ENCODE peak calls at places on chromosomes 12 and 14, in nine cellular contexts. G, M, Z, R, C, P, Y, E and N are unnamed samples.

GRCh38 chr12:2251485-2252179 is 198.8 kb downstream of the CACNA1C start:
- DNase-seq in C (no peak), G (no peak), Z (peak; percentile 68), P (no peak), E (peak; percentile 46), M (no peak), R (no peak), Y (no peak), N (no peak)

GRCh38 chr12:104632724-104633181 is 176.0 kb downstream of the CHST11 start:
- DNase-seq in Y (no peak), E (no peak), R (no peak), G (no peak), M (no peak), Z (peak; percentile 38), C (no peak), P (no peak), N (no peak)

GRCh38 chr12:50517456-50518048 is 12.8 kb downstream of the DIP2B start:
- DNase-seq in E (no peak), Y (no peak), P (no peak), Z (peak; percentile 66), R (no peak), G (no peak), M (no peak), C (peak; percentile 68), N (no peak)

GRCh38 chr12:5748027-5748426 is 197.0 kb downstream of the ANO2 start:
- DNase-seq in R (no peak), P (no peak), E (no peak), Z (no peak), M (no peak), C (no peak), Y (no peak), G (peak; percentile 36), N (no peak)

GRCh38 chr12:69779928-69780327 is 41.3 kb downstream of the RAB3IP start:
- DNase-seq in G (no peak), P (no peak), M (peak; percentile 30), R (peak; percentile 6), C (peak; percentile 29), E (peak; percentile 60), Y (no peak), Z (peak; percentile 30), N (peak; percentile 52)

GRCh38 chr12:119693006-119693405 is 25.1 kb downstream of the PRKAB1 start:
- DNase-seq in R (peak; percentile 93), Y (no peak), G (peak; percentile 73), P (no peak), E (no peak), M (no peak), Z (peak; percentile 98), C (no peak), N (peak; percentile 59)

GRCh38 chr14:71339650-71340415 is 432.6 kb downstream of the PCNX1 start:
- DNase-seq in Z (no peak), R (no peak), M (no peak), Y (no peak), C (no peak), E (no peak), P (no peak), G (no peak), N (no peak)

GRCh38 chr14:61525293-61526011 is 169.9 kb upstream of the HIF1A start:
- DNase-seq in C (peak; percentile 36), M (no peak), P (peak; percentile 91), G (peak; percentile 65), R (peak; percentile 87), E (no peak), Y (peak; percentile 65), Z (peak; percentile 78), N (peak; percentile 86)

GRCh38 chr12:132170094-132170636 is 25.9 kb downstream of the NOC4L start:
- DNase-seq in M (no peak), C (no peak), G (peak; percentile 16), Z (peak; percentile 82), E (peak; percentile 23), R (peak; percentile 91), P (no peak), Y (peak; percentile 11), N (no peak)

GRCh38 chr12:23893611-23894010 is 55.9 kb downstream of the SOX5 start:
- DNase-seq in E (no peak), G (no peak), Z (no peak), C (no peak), R (no peak), Y (no peak), P (no peak), M (no peak), N (no peak)

GRCh38 chr14:91354979-91355685 is 62.5 kb downstream of the CCDC88C start:
- DNase-seq in R (no peak), E (no peak), C (peak; percentile 62), Y (no peak), Z (no peak), G (no peak), M (peak; percentile 78), P (peak; percentile 80), N (no peak)

GRCh38 chr14:94826774-94827173 is 56.9 kb upstream of the GSC start:
- DNase-seq in Z (no peak), G (no peak), C (no peak), R (no peak), E (no peak), Y (no peak), M (no peak), P (no peak), N (no peak)